ENCODE peak calls at places on chromosomes 3 and 15, in five cellular contexts. One of them, this sample, is unnamed.

GRCh38 chr15:77742127-77742526 is 109.4 kb upstream of the LINGO1 start:
- DNase-seq in HEK293T: no peak
- DNase-seq in natural killer cell: no peak
- DNase-seq in stimulated activated CD8-positive, alpha-beta memory T cell treated with anti-CD3 and anti-CD28 coated beads, Interleukin-15, amount 100 ng/mL, for 24 hours: no peak
- DNase-seq in iris pigment epithelial cell: no peak
- DNase-seq in this sample: no peak

GRCh38 chr3:170909129-170909903 is 879 bp upstream of the EIF5A2 start:
- DNase-seq in HEK293T: peak; percentile 5
- DNase-seq in natural killer cell: no peak
- DNase-seq in stimulated activated CD8-positive, alpha-beta memory T cell treated with anti-CD3 and anti-CD28 coated beads, Interleukin-15, amount 100 ng/mL, for 24 hours: no peak
- DNase-seq in iris pigment epithelial cell: peak; percentile 99
- DNase-seq in this sample: peak; percentile 96

GRCh38 chr3:117562000-117562399 is 852.4 kb downstream of the TUSC7 start:
- DNase-seq in HEK293T: no peak
- DNase-seq in natural killer cell: no peak
- DNase-seq in stimulated activated CD8-positive, alpha-beta memory T cell treated with anti-CD3 and anti-CD28 coated beads, Interleukin-15, amount 100 ng/mL, for 24 hours: no peak
- DNase-seq in iris pigment epithelial cell: no peak
- DNase-seq in this sample: no peak

GRCh38 chr15:51203797-51204196 is 109.1 kb upstream of the TNFAIP8L3 start:
- DNase-seq in HEK293T: no peak
- DNase-seq in natural killer cell: no peak
- DNase-seq in stimulated activated CD8-positive, alpha-beta memory T cell treated with anti-CD3 and anti-CD28 coated beads, Interleukin-15, amount 100 ng/mL, for 24 hours: no peak
- DNase-seq in iris pigment epithelial cell: peak; percentile 58
- DNase-seq in this sample: peak; percentile 24

GRCh38 chr15:70014860-70015490 is 82.7 kb downstream of the TLE3 start:
- DNase-seq in HEK293T: no peak
- DNase-seq in natural killer cell: no peak
- DNase-seq in stimulated activated CD8-positive, alpha-beta memory T cell treated with anti-CD3 and anti-CD28 coated beads, Interleukin-15, amount 100 ng/mL, for 24 hours: no peak
- DNase-seq in iris pigment epithelial cell: no peak
- DNase-seq in this sample: no peak

GRCh38 chr3:175605851-175606250 is 746.7 kb downstream of the NAALADL2 start:
- DNase-seq in HEK293T: no peak
- DNase-seq in natural killer cell: no peak
- DNase-seq in stimulated activated CD8-positive, alpha-beta memory T cell treated with anti-CD3 and anti-CD28 coated beads, Interleukin-15, amount 100 ng/mL, for 24 hours: no peak
- DNase-seq in iris pigment epithelial cell: peak; percentile 3
- DNase-seq in this sample: peak; percentile 13

GRCh38 chr3:50268703-50269451 is at the start of gene SEMA3B:
- DNase-seq in HEK293T: no peak
- DNase-seq in natural killer cell: no peak
- DNase-seq in stimulated activated CD8-positive, alpha-beta memory T cell treated with anti-CD3 and anti-CD28 coated beads, Interleukin-15, amount 100 ng/mL, for 24 hours: no peak
- DNase-seq in iris pigment epithelial cell: no peak
- DNase-seq in this sample: no peak

GRCh38 chr3:52525666-52526065 is 8.0 kb downstream of the NT5DC2 start:
- DNase-seq in HEK293T: no peak
- DNase-seq in natural killer cell: no peak
- DNase-seq in stimulated activated CD8-positive, alpha-beta memory T cell treated with anti-CD3 and anti-CD28 coated beads, Interleukin-15, amount 100 ng/mL, for 24 hours: no peak
- DNase-seq in iris pigment epithelial cell: no peak
- DNase-seq in this sample: no peak

GRCh38 chr3:42298259-42298658 is 32.3 kb upstream of the CCK start:
- DNase-seq in HEK293T: no peak
- DNase-seq in natural killer cell: no peak
- DNase-seq in stimulated activated CD8-positive, alpha-beta memory T cell treated with anti-CD3 and anti-CD28 coated beads, Interleukin-15, amount 100 ng/mL, for 24 hours: no peak
- DNase-seq in iris pigment epithelial cell: no peak
- DNase-seq in this sample: no peak

GRCh38 chr3:127697531-127698240 is 24.9 kb downstream of the ABTB1 start:
- DNase-seq in HEK293T: peak; percentile 79
- DNase-seq in natural killer cell: peak; percentile 35
- DNase-seq in stimulated activated CD8-positive, alpha-beta memory T cell treated with anti-CD3 and anti-CD28 coated beads, Interleukin-15, amount 100 ng/mL, for 24 hours: no peak
- DNase-seq in iris pigment epithelial cell: peak; percentile 80
- DNase-seq in this sample: peak; percentile 92

GRCh38 chr15:45635191-45635638 is 386 bp downstream of the SQOR start:
- DNase-seq in HEK293T: peak; percentile 11
- DNase-seq in natural killer cell: peak; percentile 59
- DNase-seq in stimulated activated CD8-positive, alpha-beta memory T cell treated with anti-CD3 and anti-CD28 coated beads, Interleukin-15, amount 100 ng/mL, for 24 hours: peak; percentile 29
- DNase-seq in iris pigment epithelial cell: peak; percentile 43
- DNase-seq in this sample: peak; percentile 18

GRCh38 chr3:104412608-104413580 is 953.8 kb upstream of the ALCAM start:
- DNase-seq in HEK293T: no peak
- DNase-seq in natural killer cell: no peak
- DNase-seq in stimulated activated CD8-positive, alpha-beta memory T cell treated with anti-CD3 and anti-CD28 coated beads, Interleukin-15, amount 100 ng/mL, for 24 hours: no peak
- DNase-seq in iris pigment epithelial cell: no peak
- DNase-seq in this sample: peak; percentile 16

GRCh38 chr15:62528505-62528904 is 363.4 kb upstream of the C2CD4B start:
- DNase-seq in HEK293T: no peak
- DNase-seq in natural killer cell: no peak
- DNase-seq in stimulated activated CD8-positive, alpha-beta memory T cell treated with anti-CD3 and anti-CD28 coated beads, Interleukin-15, amount 100 ng/mL, for 24 hours: no peak
- DNase-seq in iris pigment epithelial cell: no peak
- DNase-seq in this sample: no peak

GRCh38 chr3:177478170-177478859 is 281.0 kb upstream of the TBL1XR1 start:
- DNase-seq in HEK293T: no peak
- DNase-seq in natural killer cell: no peak
- DNase-seq in stimulated activated CD8-positive, alpha-beta memory T cell treated with anti-CD3 and anti-CD28 coated beads, Interleukin-15, amount 100 ng/mL, for 24 hours: no peak
- DNase-seq in iris pigment epithelial cell: peak; percentile 100
- DNase-seq in this sample: peak; percentile 99

GRCh38 chr3:162677475-162677874 is 1180.9 kb downstream of the OTOL1 start:
- DNase-seq in HEK293T: no peak
- DNase-seq in natural killer cell: no peak
- DNase-seq in stimulated activated CD8-positive, alpha-beta memory T cell treated with anti-CD3 and anti-CD28 coated beads, Interleukin-15, amount 100 ng/mL, for 24 hours: no peak
- DNase-seq in iris pigment epithelial cell: no peak
- DNase-seq in this sample: no peak

GRCh38 chr3:184655597-184655996 is 56.3 kb downstream of the MAGEF1 start:
- DNase-seq in HEK293T: no peak
- DNase-seq in natural killer cell: no peak
- DNase-seq in stimulated activated CD8-positive, alpha-beta memory T cell treated with anti-CD3 and anti-CD28 coated beads, Interleukin-15, amount 100 ng/mL, for 24 hours: no peak
- DNase-seq in iris pigment epithelial cell: no peak
- DNase-seq in this sample: no peak

GRCh38 chr3:73547427-73548036 is 77.2 kb downstream of the PDZRN3 start:
- DNase-seq in HEK293T: no peak
- DNase-seq in natural killer cell: no peak
- DNase-seq in stimulated activated CD8-positive, alpha-beta memory T cell treated with anti-CD3 and anti-CD28 coated beads, Interleukin-15, amount 100 ng/mL, for 24 hours: no peak
- DNase-seq in iris pigment epithelial cell: peak; percentile 79
- DNase-seq in this sample: peak; percentile 80

GRCh38 chr15:41944313-41944940 is 27.9 kb downstream of the EHD4 start:
- DNase-seq in HEK293T: no peak
- DNase-seq in natural killer cell: no peak
- DNase-seq in stimulated activated CD8-positive, alpha-beta memory T cell treated with anti-CD3 and anti-CD28 coated beads, Interleukin-15, amount 100 ng/mL, for 24 hours: no peak
- DNase-seq in iris pigment epithelial cell: peak; percentile 96
- DNase-seq in this sample: peak; percentile 94

GRCh38 chr15:80978685-80979084 is 10.9 kb downstream of the MESD start:
- DNase-seq in HEK293T: no peak
- DNase-seq in natural killer cell: no peak
- DNase-seq in stimulated activated CD8-positive, alpha-beta memory T cell treated with anti-CD3 and anti-CD28 coated beads, Interleukin-15, amount 100 ng/mL, for 24 hours: no peak
- DNase-seq in iris pigment epithelial cell: peak; percentile 62
- DNase-seq in this sample: no peak

GRCh38 chr15:70498096-70498626 is 265.2 kb downstream of the UACA start:
- DNase-seq in HEK293T: no peak
- DNase-seq in natural killer cell: no peak
- DNase-seq in stimulated activated CD8-positive, alpha-beta memory T cell treated with anti-CD3 and anti-CD28 coated beads, Interleukin-15, amount 100 ng/mL, for 24 hours: no peak
- DNase-seq in iris pigment epithelial cell: no peak
- DNase-seq in this sample: no peak

GRCh38 chr15:83312046-83312445 is 27.6 kb upstream of the BNC1 start:
- DNase-seq in HEK293T: no peak
- DNase-seq in natural killer cell: no peak
- DNase-seq in stimulated activated CD8-positive, alpha-beta memory T cell treated with anti-CD3 and anti-CD28 coated beads, Interleukin-15, amount 100 ng/mL, for 24 hours: no peak
- DNase-seq in iris pigment epithelial cell: no peak
- DNase-seq in this sample: no peak

GRCh38 chr15:63402498-63403253 is 21.0 kb upstream of the CA12 start:
- DNase-seq in HEK293T: peak; percentile 12
- DNase-seq in natural killer cell: no peak
- DNase-seq in stimulated activated CD8-positive, alpha-beta memory T cell treated with anti-CD3 and anti-CD28 coated beads, Interleukin-15, amount 100 ng/mL, for 24 hours: no peak
- DNase-seq in iris pigment epithelial cell: peak; percentile 34
- DNase-seq in this sample: peak; percentile 71

GRCh38 chr3:105812194-105812586 is 56.6 kb downstream of the CBLB start:
- DNase-seq in HEK293T: no peak
- DNase-seq in natural killer cell: no peak
- DNase-seq in stimulated activated CD8-positive, alpha-beta memory T cell treated with anti-CD3 and anti-CD28 coated beads, Interleukin-15, amount 100 ng/mL, for 24 hours: no peak
- DNase-seq in iris pigment epithelial cell: peak; percentile 88
- DNase-seq in this sample: peak; percentile 64

GRCh38 chr15:62821384-62822131 is 221.0 kb upstream of the TPM1 start:
- DNase-seq in HEK293T: no peak
- DNase-seq in natural killer cell: no peak
- DNase-seq in stimulated activated CD8-positive, alpha-beta memory T cell treated with anti-CD3 and anti-CD28 coated beads, Interleukin-15, amount 100 ng/mL, for 24 hours: no peak
- DNase-seq in iris pigment epithelial cell: no peak
- DNase-seq in this sample: no peak

GRCh38 chr15:90478981-90479481 is 50.7 kb upstream of the CRTC3 start:
- DNase-seq in HEK293T: no peak
- DNase-seq in natural killer cell: no peak
- DNase-seq in stimulated activated CD8-positive, alpha-beta memory T cell treated with anti-CD3 and anti-CD28 coated beads, Interleukin-15, amount 100 ng/mL, for 24 hours: no peak
- DNase-seq in iris pigment epithelial cell: no peak
- DNase-seq in this sample: no peak

GRCh38 chr3:64928683-64929082 is 240.9 kb upstream of the ADAMTS9 start:
- DNase-seq in HEK293T: no peak
- DNase-seq in natural killer cell: no peak
- DNase-seq in stimulated activated CD8-positive, alpha-beta memory T cell treated with anti-CD3 and anti-CD28 coated beads, Interleukin-15, amount 100 ng/mL, for 24 hours: no peak
- DNase-seq in iris pigment epithelial cell: no peak
- DNase-seq in this sample: no peak

GRCh38 chr3:144557515-144557914 is 585.9 kb downstream of the DIPK2A start:
- DNase-seq in HEK293T: no peak
- DNase-seq in natural killer cell: no peak
- DNase-seq in stimulated activated CD8-positive, alpha-beta memory T cell treated with anti-CD3 and anti-CD28 coated beads, Interleukin-15, amount 100 ng/mL, for 24 hours: no peak
- DNase-seq in iris pigment epithelial cell: no peak
- DNase-seq in this sample: no peak

GRCh38 chr3:149411583-149411982 is 34.1 kb upstream of the TM4SF1 start:
- DNase-seq in HEK293T: no peak
- DNase-seq in natural killer cell: no peak
- DNase-seq in stimulated activated CD8-positive, alpha-beta memory T cell treated with anti-CD3 and anti-CD28 coated beads, Interleukin-15, amount 100 ng/mL, for 24 hours: no peak
- DNase-seq in iris pigment epithelial cell: no peak
- DNase-seq in this sample: no peak

GRCh38 chr15:49313650-49314049 is 109.4 kb upstream of the FGF7 start:
- DNase-seq in HEK293T: no peak
- DNase-seq in natural killer cell: no peak
- DNase-seq in stimulated activated CD8-positive, alpha-beta memory T cell treated with anti-CD3 and anti-CD28 coated beads, Interleukin-15, amount 100 ng/mL, for 24 hours: no peak
- DNase-seq in iris pigment epithelial cell: peak; percentile 92
- DNase-seq in this sample: peak; percentile 84

GRCh38 chr3:188583476-188584161 is 429.7 kb downstream of the LPP start:
- DNase-seq in HEK293T: no peak
- DNase-seq in natural killer cell: no peak
- DNase-seq in stimulated activated CD8-positive, alpha-beta memory T cell treated with anti-CD3 and anti-CD28 coated beads, Interleukin-15, amount 100 ng/mL, for 24 hours: no peak
- DNase-seq in iris pigment epithelial cell: peak; percentile 57
- DNase-seq in this sample: no peak

GRCh38 chr3:3998140-3998977 is 199.1 kb downstream of the LRRN1 start:
- DNase-seq in HEK293T: peak; percentile 25
- DNase-seq in natural killer cell: no peak
- DNase-seq in stimulated activated CD8-positive, alpha-beta memory T cell treated with anti-CD3 and anti-CD28 coated beads, Interleukin-15, amount 100 ng/mL, for 24 hours: no peak
- DNase-seq in iris pigment epithelial cell: peak; percentile 31
- DNase-seq in this sample: peak; percentile 4

GRCh38 chr3:120634539-120634938 is 38.4 kb downstream of the NDUFB4 start:
- DNase-seq in HEK293T: no peak
- DNase-seq in natural killer cell: no peak
- DNase-seq in stimulated activated CD8-positive, alpha-beta memory T cell treated with anti-CD3 and anti-CD28 coated beads, Interleukin-15, amount 100 ng/mL, for 24 hours: no peak
- DNase-seq in iris pigment epithelial cell: no peak
- DNase-seq in this sample: no peak

GRCh38 chr3:59237121-59237520 is 187.3 kb upstream of the CFAP20DC start:
- DNase-seq in HEK293T: no peak
- DNase-seq in natural killer cell: no peak
- DNase-seq in stimulated activated CD8-positive, alpha-beta memory T cell treated with anti-CD3 and anti-CD28 coated beads, Interleukin-15, amount 100 ng/mL, for 24 hours: no peak
- DNase-seq in iris pigment epithelial cell: no peak
- DNase-seq in this sample: peak; percentile 3

GRCh38 chr3:14256046-14256445 is 77.4 kb downstream of the LSM3 start:
- DNase-seq in HEK293T: no peak
- DNase-seq in natural killer cell: no peak
- DNase-seq in stimulated activated CD8-positive, alpha-beta memory T cell treated with anti-CD3 and anti-CD28 coated beads, Interleukin-15, amount 100 ng/mL, for 24 hours: no peak
- DNase-seq in iris pigment epithelial cell: peak; percentile 30
- DNase-seq in this sample: no peak

This sample was measured in fibroblast of pulmonary artery.